ENCODE peak calls at places on chromosome 20, in six cellular contexts. R is WTC11, Y is K562, B is HCT116, N is H1, F is GM12878. C is an unnamed sample.

GRCh38 chr20:6819599-6819998 is 52.1 kb downstream of the BMP2 start:
- DNase-seq in R (no peak), Y (no peak), F (no peak), B (no peak), N (no peak), C (no peak)

GRCh38 chr20:16299892-16300291 is 273.4 kb downstream of the KIF16B start:
- DNase-seq in R (no peak), Y (no peak), N (no peak), B (no peak), F (no peak), C (no peak)

GRCh38 chr20:1489764-1490436 is 1.3 kb downstream of the SIRPB2 start:
- DNase-seq in R (no peak), Y (no peak), F (no peak), N (no peak), B (peak; percentile 41), C (no peak)

GRCh38 chr20:41011551-41012067 is 17.0 kb upstream of the TOP1 start:
- DNase-seq in F (peak; percentile 95), R (no peak), N (no peak), B (no peak), Y (no peak), C (no peak)

GRCh38 chr20:19771031-19771430 is 13.0 kb downstream of the RIN2 start:
- DNase-seq in N (no peak), F (no peak), Y (no peak), B (no peak), R (no peak), C (no peak)

GRCh38 chr20:63421094-63421692 is 51.3 kb downstream of the KCNQ2 start:
- DNase-seq in B (no peak), N (no peak), F (no peak), R (no peak), Y (no peak), C (no peak)

GRCh38 chr20:63321148-63321831 is 28.3 kb downstream of the COL20A1 start:
- DNase-seq in F (no peak), N (no peak), R (no peak), Y (no peak), B (no peak), C (no peak)

GRCh38 chr20:61803416-61803902 is 262.2 kb downstream of the TAF4 start:
- DNase-seq in R (no peak), Y (no peak), F (no peak), B (no peak), N (no peak), C (no peak)

GRCh38 chr20:45985573-45985972 is 13.6 kb upstream of the ZNF335 start:
- DNase-seq in R (no peak), N (no peak), F (no peak), Y (peak; percentile 39), B (no peak), C (no peak)

GRCh38 chr20:37393863-37394542 is 48.1 kb downstream of the SRC start:
- DNase-seq in R (peak; percentile 12), B (no peak), F (no peak), N (no peak), Y (no peak), C (no peak)

GRCh38 chr20:13723015-13723414 is 61.7 kb downstream of the ESF1 start:
- DNase-seq in N (no peak), B (no peak), Y (no peak), F (no peak), R (no peak), C (no peak)

GRCh38 chr20:31985152-31985551 is 17.2 kb downstream of the XKR7 start:
- DNase-seq in R (no peak), N (no peak), B (no peak), F (no peak), Y (no peak), C (no peak)

GRCh38 chr20:48571945-48572589 is 255.7 kb downstream of the PREX1 start:
- DNase-seq in B (no peak), Y (no peak), F (no peak), N (no peak), R (no peak), C (no peak)

GRCh38 chr20:33125983-33126382 is 42.0 kb upstream of the BPIFA2 start:
- DNase-seq in F (no peak), R (no peak), B (no peak), Y (no peak), N (no peak), C (no peak)

GRCh38 chr20:62708591-62709536 is at the start of gene NTSR1:
- DNase-seq in B (no peak), R (peak; percentile 67), F (no peak), N (peak; percentile 79), Y (no peak), C (no peak)

GRCh38 chr20:48739395-48740268 is 88.2 kb downstream of the PREX1 start:
- DNase-seq in N (no peak), Y (no peak), R (no peak), F (no peak), B (no peak), C (no peak)

GRCh38 chr20:50272413-50273120 is 81.9 kb downstream of the CEBPB start:
- DNase-seq in F (no peak), R (no peak), N (no peak), Y (no peak), B (no peak), C (no peak)

GRCh38 chr20:64105846-64106434 is 1.4 kb downstream of the NPBWR2 start:
- DNase-seq in Y (no peak), R (peak; percentile 8), N (peak; percentile 43), F (no peak), B (no peak), C (no peak)

GRCh38 chr20:62010551-62011402 is 54.9 kb downstream of the TAF4 start:
- DNase-seq in B (peak; percentile 10), Y (peak; percentile 73), R (peak; percentile 69), F (peak; percentile 7), N (peak; percentile 70), C (peak; percentile 79)

GRCh38 chr20:14116037-14116436 is 120.7 kb downstream of the MACROD2 start:
- DNase-seq in B (no peak), Y (no peak), R (no peak), N (no peak), F (no peak), C (no peak)

GRCh38 chr20:16530201-16530681 is 43.0 kb downstream of the KIF16B start:
- DNase-seq in R (no peak), N (no peak), B (peak; percentile 83), F (no peak), Y (no peak), C (no peak)

GRCh38 chr20:44594730-44595129 is 12.4 kb downstream of the PKIG start:
- DNase-seq in F (no peak), N (no peak), R (no peak), Y (peak; percentile 22), B (no peak), C (no peak)

GRCh38 chr20:5073154-5074049 is 46.4 kb downstream of the PCNA start:
- DNase-seq in F (no peak), Y (no peak), B (peak; percentile 69), R (peak; percentile 25), N (peak; percentile 51), C (no peak)

GRCh38 chr20:6783752-6784725 is 16.6 kb downstream of the BMP2 start:
- DNase-seq in R (no peak), N (no peak), F (no peak), B (no peak), Y (no peak), C (no peak)

GRCh38 chr20:297925-298754 is 770 bp downstream of the ZCCHC3 start:
- DNase-seq in B (no peak), Y (peak; percentile 48), N (peak; percentile 65), F (no peak), R (peak; percentile 38), C (peak; percentile 28)

GRCh38 chr20:47741669-47742345 is 43.5 kb downstream of the SULF2 start:
- DNase-seq in Y (no peak), R (no peak), F (no peak), B (no peak), N (no peak), C (peak; percentile 18)

GRCh38 chr20:38466171-38466570 is 6.5 kb upstream of the RALGAPB start:
- DNase-seq in N (no peak), R (no peak), B (no peak), Y (no peak), F (no peak), C (no peak)
- TF ChIP-seq SP1 in N (no peak), R (no peak), B (no peak), Y (no peak), F (no peak), C (no peak)

DNA sequence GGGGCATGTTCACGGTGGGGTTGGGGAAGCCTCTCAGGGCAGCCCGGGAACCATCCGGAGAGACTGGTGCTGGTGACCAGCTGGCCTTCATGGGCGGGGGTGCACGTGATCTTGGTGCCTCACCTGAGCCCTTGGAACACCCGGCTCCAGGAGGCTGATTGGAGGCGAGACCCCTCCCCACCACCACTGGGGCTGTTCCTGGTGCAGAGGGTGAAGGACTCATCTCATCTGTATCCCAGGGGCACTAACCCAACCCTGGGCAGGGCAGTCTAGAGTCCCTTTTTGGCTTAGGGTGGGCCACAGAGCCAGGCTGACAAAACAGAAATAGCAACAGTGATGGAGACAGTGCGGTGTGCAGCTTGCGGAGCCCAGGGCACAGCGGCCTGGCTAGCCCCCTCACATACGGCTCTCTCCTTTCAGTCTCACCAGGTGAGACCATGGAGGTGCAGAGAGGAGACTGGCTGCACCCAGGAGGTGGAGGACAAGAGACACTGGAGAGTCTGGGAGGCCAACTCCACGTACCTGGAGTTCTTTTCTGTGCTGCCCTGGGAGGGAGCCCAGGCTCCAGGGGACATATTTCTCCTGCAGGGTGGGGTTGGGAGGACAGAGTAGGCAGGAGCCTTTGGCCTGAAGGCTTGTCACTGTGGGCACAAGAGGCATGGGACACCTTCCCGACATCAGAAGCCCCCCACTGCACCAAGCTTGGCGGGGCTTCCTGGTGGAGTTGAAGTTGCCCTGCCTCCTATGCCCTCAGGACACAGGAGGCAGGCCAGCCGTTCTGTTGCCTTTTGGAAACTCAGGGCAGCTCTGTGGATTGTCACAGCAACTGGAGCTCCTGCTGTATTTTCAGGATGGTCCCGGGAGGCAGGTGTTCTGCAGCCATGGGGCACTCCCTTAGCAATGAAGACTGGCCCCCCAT is 106.0 kb downstream of the SYCP2 start:
- DNase-seq in Y (no peak), N (peak; percentile 35), R (no peak), B (no peak), F (no peak), C (no peak)
- TF ChIP-seq SP1 in Y (no peak), N (no peak), R (no peak), B (no peak), F (no peak), C (no peak)

GRCh38 chr20:10705801-10706459 is 32.1 kb upstream of the JAG1 start:
- DNase-seq in N (no peak), B (peak; percentile 85), R (no peak), F (no peak), Y (no peak), C (no peak)
- TF ChIP-seq SP1 in N (no peak), B (peak; percentile 86), R (no peak), F (no peak), Y (no peak), C (no peak)

DNA sequence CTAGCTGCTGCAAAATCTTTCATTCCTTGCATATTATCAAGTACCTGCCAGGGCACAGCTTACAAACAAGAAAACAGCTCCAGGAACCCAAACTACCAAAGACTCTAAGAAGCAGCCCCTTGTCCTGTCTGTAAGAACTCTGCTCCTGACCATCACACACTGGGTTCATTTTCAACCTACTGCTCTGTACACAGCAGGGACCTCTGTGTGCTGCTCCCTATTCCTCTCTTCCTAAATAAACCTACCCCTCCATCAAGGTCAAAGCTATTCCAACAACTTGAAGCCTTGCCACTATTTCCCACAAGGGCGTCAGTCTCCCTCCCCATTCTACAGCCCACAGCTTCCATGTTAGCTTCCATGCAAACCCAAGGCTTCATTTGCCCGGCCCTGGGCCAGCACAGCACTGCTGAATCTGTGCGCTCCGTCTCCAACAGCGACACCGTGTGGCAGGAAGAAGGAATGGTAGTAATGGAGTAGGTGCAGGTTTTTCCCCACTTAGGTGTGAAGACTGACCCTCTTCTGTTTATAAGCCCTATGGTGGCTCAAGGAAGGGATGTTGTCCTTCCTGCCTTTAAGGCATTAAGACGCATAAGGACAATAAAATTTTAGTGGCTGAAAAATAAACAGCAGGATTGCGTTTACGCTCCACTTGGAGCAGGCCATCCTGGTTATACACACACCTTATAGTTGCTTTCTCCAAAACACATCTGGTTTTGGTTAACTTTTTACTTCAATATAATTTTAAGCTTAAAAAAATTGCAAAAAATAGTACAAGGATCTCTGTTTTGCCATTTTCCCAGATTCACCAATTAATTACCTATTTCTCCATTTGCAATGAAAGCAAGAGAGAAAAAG is 115.2 kb upstream of the NXT1 start:
- DNase-seq in F (no peak), R (peak; percentile 78), B (peak; percentile 52), N (peak; percentile 71), Y (peak; percentile 62), C (peak; percentile 57)
- TF ChIP-seq SP1 in F (no peak), R (no peak), B (no peak), N (no peak), Y (no peak), C (no peak)

C was measured in HEK293T.